ENCODE peak calls at places on chromosome 12, in four cellular contexts. One of them, this sample, is unnamed.

GRCh38 chr12:99915251-99916082 is 69.3 kb downstream of the ANKS1B start:
- DNase-seq in IMR-90: peak; percentile 65
- DNase-seq in epithelial cell of esophagus: no peak
- DNase-seq in progenitor cell of endocrine pancreas: no peak
- DNase-seq in this sample: no peak

GRCh38 chr12:29426516-29426915 is 45.5 kb upstream of the ERGIC2 start:
- DNase-seq in IMR-90: no peak
- DNase-seq in epithelial cell of esophagus: no peak
- DNase-seq in progenitor cell of endocrine pancreas: no peak
- DNase-seq in this sample: no peak

GRCh38 chr12:48296586-48297396 is 53.9 kb downstream of the ZNF641 start:
- DNase-seq in IMR-90: peak; percentile 55
- DNase-seq in epithelial cell of esophagus: peak; percentile 92
- DNase-seq in progenitor cell of endocrine pancreas: peak; percentile 43
- DNase-seq in this sample: peak; percentile 56

GRCh38 chr12:124463341-124463861 is 104.0 kb downstream of the NCOR2 start:
- DNase-seq in IMR-90: no peak
- DNase-seq in epithelial cell of esophagus: no peak
- DNase-seq in progenitor cell of endocrine pancreas: no peak
- DNase-seq in this sample: no peak

GRCh38 chr12:25458047-25458552 is 95.0 kb downstream of the LMNTD1 start:
- DNase-seq in IMR-90: peak; percentile 97
- DNase-seq in epithelial cell of esophagus: peak; percentile 96
- DNase-seq in progenitor cell of endocrine pancreas: no peak
- DNase-seq in this sample: peak; percentile 56

GRCh38 chr12:46395308-46395707 is 22.7 kb upstream of the SLC38A2 start:
- DNase-seq in IMR-90: no peak
- DNase-seq in epithelial cell of esophagus: no peak
- DNase-seq in progenitor cell of endocrine pancreas: no peak
- DNase-seq in this sample: no peak

GRCh38 chr12:38930994-38931393 is 25.6 kb upstream of the CPNE8 start:
- DNase-seq in IMR-90: no peak
- DNase-seq in epithelial cell of esophagus: peak; percentile 58
- DNase-seq in progenitor cell of endocrine pancreas: no peak
- DNase-seq in this sample: no peak

GRCh38 chr12:50764861-50765324 is 992 bp downstream of the ATF1 start:
- DNase-seq in IMR-90: peak; percentile 35
- DNase-seq in epithelial cell of esophagus: peak; percentile 73
- DNase-seq in progenitor cell of endocrine pancreas: peak; percentile 12
- DNase-seq in this sample: peak; percentile 69

GRCh38 chr12:113862570-113863454 is 103.3 kb downstream of the RBM19 start:
- DNase-seq in IMR-90: peak; percentile 94
- DNase-seq in epithelial cell of esophagus: peak; percentile 30
- DNase-seq in progenitor cell of endocrine pancreas: no peak
- DNase-seq in this sample: no peak

GRCh38 chr12:23083267-23083666 is 458.3 kb downstream of the ETNK1 start:
- DNase-seq in IMR-90: peak; percentile 92
- DNase-seq in epithelial cell of esophagus: peak; percentile 95
- DNase-seq in progenitor cell of endocrine pancreas: no peak
- DNase-seq in this sample: no peak

GRCh38 chr12:52156757-52157565 is 34.9 kb downstream of the KRT80 start:
- DNase-seq in IMR-90: peak; percentile 42
- DNase-seq in epithelial cell of esophagus: peak; percentile 74
- DNase-seq in progenitor cell of endocrine pancreas: peak; percentile 81
- DNase-seq in this sample: peak; percentile 92